ENCODE peak calls at places on chromosomes 11 and 22, in nine cellular contexts. H, D, E, I, Q, N, Z, U and V are unnamed samples.

GRCh38 chr11:81644239-81644840 is 1089.3 kb downstream of the FAM181B start:
- DNase-seq in U (peak; percentile 11), Q (peak; percentile 25), Z (peak; percentile 25), D (no peak), E (no peak), I (peak; percentile 23), N (no peak), H (peak; percentile 56), V (peak; percentile 43)

GRCh38 chr11:2004466-2004865 is 6.8 kb upstream of the H19 start:
- DNase-seq in U (no peak), E (no peak), N (no peak), Z (no peak), Q (no peak), D (no peak), H (no peak), I (no peak), V (no peak)

GRCh38 chr11:111185259-111185658 is 60.3 kb upstream of the POU2AF2 start:
- DNase-seq in I (peak; percentile 71), E (no peak), Q (no peak), U (no peak), Z (no peak), H (no peak), N (no peak), D (no peak), V (no peak)

GRCh38 chr11:76266701-76267100 is 60.4 kb upstream of the WNT11 start:
- DNase-seq in I (no peak), D (no peak), E (no peak), Q (peak; percentile 40), N (no peak), H (no peak), Z (no peak), U (no peak), V (no peak)

GRCh38 chr11:65448418-65449196 is 26.0 kb downstream of the NEAT1 start:
- DNase-seq in Z (peak; percentile 73), Q (peak; percentile 46), H (peak; percentile 64), U (no peak), N (peak; percentile 70), D (peak; percentile 42), E (peak; percentile 23), I (peak; percentile 64), V (no peak)

GRCh38 chr11:118900535-118901384 is 17.1 kb downstream of the CXCR5 start:
- DNase-seq in N (peak; percentile 56), I (no peak), Z (no peak), E (no peak), Q (peak; percentile 10), H (no peak), U (no peak), D (no peak), V (no peak)

GRCh38 chr22:50694099-50694498 is 21.5 kb downstream of the SHANK3 start:
- DNase-seq in I (peak; percentile 25), U (no peak), Z (no peak), N (no peak), Q (no peak), H (no peak), E (no peak), D (no peak), V (no peak)

GRCh38 chr11:72406536-72407507 is 27.5 kb downstream of the CLPB start:
- DNase-seq in Q (no peak), Z (no peak), H (no peak), U (no peak), E (no peak), N (peak; percentile 21), I (no peak), D (no peak), V (no peak)

GRCh38 chr11:85886089-85887056 is 31.2 kb downstream of the CCDC83 start:
- DNase-seq in N (no peak), H (no peak), Z (no peak), Q (no peak), U (no peak), I (peak; percentile 65), D (no peak), E (no peak), V (no peak)

GRCh38 chr11:36432747-36433146 is 77.3 kb downstream of the TRAF6 start:
- DNase-seq in N (no peak), Z (no peak), D (no peak), I (no peak), U (no peak), H (no peak), E (no peak), Q (no peak), V (no peak)

GRCh38 chr11:17238377-17238776 is 30.6 kb upstream of the PIK3C2A start:
- DNase-seq in Z (no peak), N (no peak), D (no peak), H (no peak), E (no peak), Q (no peak), I (no peak), U (no peak), V (no peak)

GRCh38 chr22:32073823-32074380 is 30.8 kb downstream of the SLC5A1 start:
- DNase-seq in E (no peak), U (peak; percentile 28), I (no peak), Q (no peak), D (peak; percentile 58), Z (no peak), N (no peak), H (no peak), V (no peak)

GRCh38 chr22:38696606-38697005 is 4.1 kb downstream of the JOSD1 start:
- DNase-seq in Z (no peak), U (no peak), D (no peak), N (no peak), E (no peak), Q (peak; percentile 76), I (peak; percentile 92), H (peak; percentile 61), V (no peak)

GRCh38 chr22:48748113-48748859 is 1079.4 kb downstream of the BRD1 start:
- DNase-seq in Z (no peak), I (no peak), E (no peak), D (no peak), U (no peak), Q (no peak), H (no peak), N (peak; percentile 51), V (peak; percentile 7)

GRCh38 chr11:74371269-74372039 is 26.8 kb downstream of the PGM2L1 start:
- DNase-seq in E (no peak), Q (no peak), Z (no peak), N (no peak), I (peak; percentile 80), H (peak; percentile 75), U (no peak), D (no peak), V (no peak)

GRCh38 chr11:114232400-114233070 is 63.7 kb upstream of the NNMT start:
- DNase-seq in U (no peak), Z (no peak), N (no peak), Q (no peak), H (no peak), E (no peak), I (no peak), D (peak; percentile 68), V (no peak)

DNA sequence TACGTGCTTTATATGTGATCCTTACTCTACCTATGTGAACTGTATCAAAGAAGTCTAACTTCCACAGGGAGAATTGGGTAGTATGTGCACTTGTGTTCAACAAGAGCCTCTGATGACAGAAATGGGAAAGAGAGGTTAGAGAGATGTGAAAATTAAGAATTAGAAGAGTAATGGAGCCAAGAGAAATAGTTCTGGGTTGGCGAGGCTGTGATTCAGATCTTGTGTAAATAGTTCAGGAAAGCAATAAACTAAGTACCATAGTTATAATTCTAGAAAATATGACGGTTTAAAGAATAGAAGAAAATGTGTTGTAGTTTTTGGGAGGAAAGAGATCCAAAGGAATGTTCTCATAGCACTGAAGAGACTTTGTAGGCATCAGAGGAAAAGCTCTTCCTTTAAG is 112.4 kb downstream of the ARHGAP42 start:
- DNase-seq in E (no peak), N (no peak), Z (no peak), D (no peak), Q (no peak), I (no peak), U (no peak), H (no peak), V (no peak)
- H3K9me3 ChIP-seq in E (no peaks in the 10 kb centered on the region), N (no peaks in the 10 kb centered on the region), Z (no peaks in the 10 kb centered on the region), D (no peaks in the 10 kb centered on the region), Q (no peaks in the 10 kb centered on the region), I (no peaks in the 10 kb centered on the region), U (no peaks in the 10 kb centered on the region), H (no peaks in the 10 kb centered on the region), V (no peaks in the 10 kb centered on the region)

DNA sequence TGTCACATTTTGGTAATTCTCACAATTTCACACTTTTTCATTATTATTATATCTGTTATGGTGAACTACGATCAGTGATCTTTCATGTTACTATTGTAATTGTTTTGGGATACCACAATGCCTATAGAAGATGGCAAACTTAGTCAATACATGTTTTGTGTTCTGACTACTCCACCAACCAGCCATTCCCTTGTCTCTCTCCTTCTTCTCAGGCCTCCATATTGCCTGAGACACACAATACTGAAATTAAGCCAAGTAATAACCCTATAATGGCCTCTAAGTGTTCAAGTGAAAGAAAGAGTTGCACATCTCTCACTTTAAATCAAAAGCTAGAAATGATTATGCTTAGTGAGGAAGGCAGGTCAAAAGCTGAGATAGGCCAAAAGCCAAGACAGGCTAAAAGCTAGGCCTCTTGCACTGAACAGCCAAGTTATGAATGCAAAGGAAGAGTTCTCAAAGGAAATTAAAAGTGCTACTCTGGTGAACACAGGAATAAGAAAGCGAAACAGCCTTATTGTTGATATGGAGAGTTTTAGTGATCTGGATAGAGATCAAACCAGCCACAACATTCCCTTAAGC is 318.7 kb downstream of the TTC28 start:
- DNase-seq in D (no peak), N (no peak), E (no peak), Z (no peak), I (no peak), H (no peak), U (no peak), Q (no peak), V (no peak)
- TF ChIP-seq POLR2A in D (no peak), N (no peak), E (no peak), Z (no peak), I (no peak), H (no peak), U (no peak), Q (no peak), V (no peak)

GRCh38 chr22:43826142-43827093 is 14.3 kb upstream of the EFCAB6 start:
- DNase-seq in Q (peak; percentile 48), N (no peak), Z (no peak), E (no peak), I (peak; percentile 81), H (peak; percentile 46), U (peak; percentile 66), D (no peak), V (peak; percentile 50)
- TF ChIP-seq CTCF in Q (no peak), N (peak; percentile 39), Z (no peak), E (no peak), I (peak; percentile 45), H (peak; percentile 58), U (peak; percentile 32), D (peak; percentile 14), V (no peak)

DNA sequence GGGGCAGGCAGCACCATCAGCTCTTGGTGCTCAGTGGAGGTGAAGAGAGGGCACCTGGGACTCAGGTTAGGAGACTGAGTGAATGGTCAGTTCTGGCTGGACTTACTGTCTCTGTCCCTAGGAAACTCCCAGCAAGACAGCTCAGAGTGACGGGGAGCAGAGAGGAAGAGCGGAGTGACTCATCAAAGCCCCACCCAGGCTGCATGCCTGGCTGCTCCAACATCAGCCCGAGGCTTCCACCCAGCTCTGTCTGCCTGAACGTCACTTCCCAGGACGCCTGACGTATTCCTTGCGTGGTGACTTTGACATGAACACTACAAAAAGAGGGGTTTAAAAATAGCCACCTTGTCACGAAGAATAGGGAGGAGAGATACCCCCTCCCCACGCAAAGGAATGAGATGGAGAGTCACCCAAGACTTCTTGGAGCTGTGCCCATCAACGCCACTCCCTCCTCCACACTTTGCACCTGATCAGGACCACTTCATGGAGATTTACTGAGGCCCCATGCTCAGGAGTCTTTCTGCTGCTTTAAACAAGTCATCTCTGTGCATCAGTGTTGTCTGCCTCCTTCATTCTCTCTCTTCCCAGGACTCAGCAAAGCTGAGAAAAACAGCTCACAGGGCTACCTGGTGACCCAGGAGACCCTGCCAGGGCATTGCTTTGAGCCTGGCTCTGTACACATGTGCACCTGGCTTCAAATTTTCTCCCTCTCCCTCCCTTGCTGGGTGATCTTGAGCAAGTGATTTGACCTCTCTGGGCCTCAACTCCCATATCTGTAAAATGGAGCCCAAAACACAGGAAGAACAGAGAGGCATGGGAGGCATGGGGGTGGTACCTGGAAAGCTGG is 83.1 kb downstream of the MN1 start:
- DNase-seq in H (peak; percentile 95), Q (peak; percentile 87), I (peak; percentile 98), E (peak; percentile 72), Z (peak; percentile 87), D (peak; percentile 57), N (peak; percentile 92), U (no peak), V (peak; percentile 49)
- H3K9me3 ChIP-seq in H (no peaks in the 10 kb centered on the region), Q (no peaks in the 10 kb centered on the region), I (peaks cover 2% of the 10 kb centered on the region), E (no peaks in the 10 kb centered on the region), Z (no peaks in the 10 kb centered on the region), D (no peaks in the 10 kb centered on the region), N (no peaks in the 10 kb centered on the region), U (no peaks in the 10 kb centered on the region), V (no peaks in the 10 kb centered on the region)